ENCODE peak calls at places on chromosome 1, in eight cellular contexts. M is fibroblast of the aortic adventitia, H is AG09319, K is RWPE2, S is omental fat pad, D is heart left ventricle, I is body of pancreas, L is MCF 10A. T is an unnamed sample.

GRCh38 chr1:154329551-154330131 is 4.3 kb downstream of the ATP8B2 start:
- DNase-seq in I (no peak), S (no peak), K (no peak), H (no peak), D (no peak), L (no peak), M (no peak), T (no peak)

GRCh38 chr1:77900687-77901293 is 12.4 kb downstream of the NEXN start:
- DNase-seq in D (no peak), H (peak; percentile 49), L (peak; percentile 66), M (peak; percentile 81), K (no peak), S (no peak), I (peak; percentile 33), T (no peak)

GRCh38 chr1:64038965-64039926 is 164.2 kb upstream of the UBE2U start:
- DNase-seq in I (peak; percentile 27), M (peak; percentile 99), L (peak; percentile 98), S (no peak), K (peak; percentile 73), H (peak; percentile 93), D (no peak), T (no peak)

GRCh38 chr1:159653201-159653600 is 61.2 kb downstream of the CRP start:
- DNase-seq in K (no peak), D (no peak), H (no peak), S (no peak), I (no peak), M (peak; percentile 59), L (no peak), T (no peak)

GRCh38 chr1:93616996-93617669 is 64.5 kb downstream of the BCAR3 start:
- DNase-seq in K (no peak), M (peak; percentile 57), D (peak; percentile 74), H (no peak), S (no peak), I (peak; percentile 71), L (peak; percentile 58), T (no peak)

GRCh38 chr1:111909010-111909409 is 80.5 kb downstream of the KCND3 start:
- DNase-seq in L (no peak), H (no peak), I (no peak), D (no peak), M (no peak), K (no peak), S (no peak), T (no peak)

GRCh38 chr1:171769171-171769570 is 12.3 kb upstream of the METTL13 start:
- DNase-seq in D (no peak), H (no peak), M (no peak), S (no peak), L (no peak), K (no peak), I (no peak), T (no peak)

GRCh38 chr1:219661464-219662092 is 48.7 kb upstream of the ZC3H11B start:
- DNase-seq in M (no peak), L (no peak), D (no peak), S (no peak), K (no peak), H (no peak), I (no peak), T (no peak)

GRCh38 chr1:236165238-236165981 is 23.1 kb downstream of the GPR137B start:
- DNase-seq in M (no peak), D (no peak), S (no peak), K (no peak), I (no peak), L (no peak), H (no peak), T (no peak)

GRCh38 chr1:147611021-147611426 is 59.3 kb downstream of the ACP6 start:
- DNase-seq in D (no peak), I (no peak), H (no peak), L (no peak), K (no peak), S (no peak), M (no peak), T (no peak)

GRCh38 chr1:206708058-206708457 is 23.4 kb downstream of the MAPKAPK2 start:
- DNase-seq in H (no peak), I (no peak), M (no peak), D (no peak), K (no peak), L (no peak), S (no peak), T (no peak)
- TF ChIP-seq CTCF in H (no peak), I (no peak), M (no peak), D (no peak), K (no peak), L (no peak), S (no peak), T (no peak)

GRCh38 chr1:89802841-89803240 is 18.0 kb upstream of the LRRC8D start:
- DNase-seq in D (no peak), I (no peak), L (no peak), K (no peak), H (no peak), M (no peak), S (no peak), T (no peak)
- TF ChIP-seq CTCF in D (no peak), I (no peak), L (no peak), K (no peak), H (no peak), M (no peak), S (no peak), T (no peak)

DNA sequence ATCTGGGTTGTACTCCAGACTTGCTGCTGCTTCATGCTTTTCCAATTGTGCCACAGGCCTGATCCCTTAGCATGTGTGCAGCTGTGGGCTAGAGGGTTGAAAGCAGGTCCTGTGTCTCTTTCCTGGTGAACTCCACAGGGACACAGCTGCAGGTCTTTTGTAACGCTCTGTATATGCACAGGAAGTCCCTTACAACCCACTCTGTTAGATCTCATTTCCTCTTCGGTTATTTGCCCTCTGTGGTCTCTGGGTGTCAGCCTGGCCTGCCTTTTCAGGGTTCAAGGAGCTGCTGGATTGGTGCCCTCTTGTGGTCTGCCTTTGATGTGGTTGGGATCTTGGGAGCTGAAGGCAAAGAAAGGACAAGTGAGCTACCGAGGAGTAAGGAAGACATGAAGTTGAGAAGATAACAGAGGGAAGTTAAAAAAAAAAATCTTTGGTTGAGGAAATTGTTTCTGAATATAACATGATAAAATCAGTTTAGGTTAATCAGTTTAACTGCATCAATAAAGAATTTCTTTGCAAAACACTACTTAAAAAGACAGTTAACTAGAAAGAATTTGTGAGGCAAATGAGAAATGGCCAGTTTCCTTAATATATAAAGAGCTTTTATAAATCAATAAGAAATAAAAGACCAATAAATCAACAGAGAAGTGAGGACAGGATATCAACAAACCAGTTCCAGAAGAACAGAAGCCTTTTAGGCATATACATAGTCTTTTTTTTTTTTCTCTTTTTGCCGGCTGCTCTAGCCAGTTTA is 44.1 kb downstream of the UCK2 start:
- DNase-seq in D (peak; percentile 65), H (no peak), I (peak; percentile 34), S (no peak), M (no peak), K (no peak), L (peak; percentile 85), T (no peak)
- TF ChIP-seq CTCF in D (peak; percentile 32), H (peak; percentile 18), I (peak; percentile 38), S (no peak), M (no peak), K (no peak), L (peak; percentile 25), T (peak; percentile 3)

GRCh38 chr1:3785458-3786157 is 10.7 kb downstream of the LRRC47 start:
- DNase-seq in M (peak; percentile 10), K (no peak), I (no peak), H (no peak), D (no peak), S (no peak), L (no peak), T (no peak)
- TF ChIP-seq CTCF in M (peak; percentile 28), K (peak; percentile 8), I (no peak), H (no peak), D (no peak), S (no peak), L (peak; percentile 20), T (peak; percentile 14)

GRCh38 chr1:36358514-36359084 is 27.1 kb downstream of the STK40 start:
- DNase-seq in D (no peak), K (no peak), M (no peak), I (no peak), L (no peak), S (no peak), H (no peak), T (no peak)

GRCh38 chr1:36355811-36356210 is 29.9 kb downstream of the STK40 start:
- DNase-seq in D (no peak), L (no peak), M (no peak), S (no peak), H (no peak), I (no peak), K (no peak), T (no peak)

GRCh38 chr1:36359911-36360310 is 25.8 kb downstream of the STK40 start:
- DNase-seq in D (no peak), L (peak; percentile 55), M (no peak), I (no peak), H (no peak), K (no peak), S (no peak), T (no peak)

GRCh38 chr1:36354486-36354885 is 31.0 kb upstream of the EVA1B start:
- DNase-seq in S (no peak), L (no peak), I (no peak), H (no peak), M (no peak), K (no peak), D (no peak), T (no peak)

GRCh38 chr1:36359383-36359782 is 26.3 kb downstream of the STK40 start:
- DNase-seq in H (no peak), M (no peak), K (no peak), S (no peak), L (no peak), I (no peak), D (no peak), T (no peak)
- TF ChIP-seq CTCF in H (no peak), M (no peak), K (no peak), S (no peak), L (no peak), I (no peak), D (no peak), T (no peak)